ENCODE peak calls at places on chromosomes 3 and 15, in four cellular contexts. G, A, J and T are unnamed samples.

GRCh38 chr3:45553469-45553974 is 41.0 kb upstream of the LIMD1 start:
- DNase-seq in G (no peak), A (no peak), J (peak; percentile 83), T (no peak)

GRCh38 chr3:15099364-15100098 is 583 bp upstream of the RBSN start:
- DNase-seq in G (no peak), A (no peak), J (no peak), T (peak; percentile 70)

GRCh38 chr3:46565607-46566039 is 479 bp downstream of the LRRC2 start:
- DNase-seq in G (no peak), A (peak; percentile 64), J (peak; percentile 22), T (no peak)

GRCh38 chr3:122390665-122391064 is 6.7 kb downstream of the FAM162A start:
- DNase-seq in G (no peak), A (no peak), J (peak; percentile 3), T (no peak)

GRCh38 chr3:79253704-79254103 is 514.1 kb downstream of the ROBO1 start:
- DNase-seq in G (no peak), A (no peak), J (no peak), T (no peak)

GRCh38 chr3:192901435-192901834 is 16.2 kb downstream of the MB21D2 start:
- DNase-seq in G (no peak), A (no peak), J (peak; percentile 98), T (no peak)

GRCh38 chr3:851098-851790 is 241.6 kb upstream of the CNTN6 start:
- DNase-seq in G (no peak), A (no peak), J (no peak), T (peak; percentile 49)

GRCh38 chr3:174957581-174958001 is 98.5 kb downstream of the NAALADL2 start:
- DNase-seq in G (no peak), A (no peak), J (peak; percentile 39), T (no peak)

GRCh38 chr3:186990282-186990681 is 60.0 kb downstream of the ST6GAL1 start:
- DNase-seq in G (no peak), A (no peak), J (no peak), T (no peak)

GRCh38 chr15:66832679-66833078 is 130.6 kb downstream of the SMAD6 start:
- DNase-seq in G (no peak), A (no peak), J (peak; percentile 56), T (no peak)

GRCh38 chr3:113084777-113085176 is 94.0 kb downstream of the GTPBP8 start:
- DNase-seq in G (no peak), A (no peak), J (peak; percentile 88), T (no peak)

GRCh38 chr3:144463916-144464315 is 492.3 kb downstream of the DIPK2A start:
- DNase-seq in G (no peak), A (no peak), J (no peak), T (no peak)

GRCh38 chr15:73399163-73399562 is 30.4 kb upstream of the HCN4 start:
- DNase-seq in G (no peak), A (no peak), J (no peak), T (no peak)

GRCh38 chr3:168094877-168095610 is 680 bp downstream of the GOLIM4 start:
- DNase-seq in G (peak; percentile 54), A (peak; percentile 66), J (peak; percentile 69), T (peak; percentile 41)

GRCh38 chr15:88911766-88912118 is 1.4 kb downstream of the MFGE8 start:
- DNase-seq in G (no peak), A (peak; percentile 47), J (peak; percentile 70), T (no peak)

GRCh38 chr3:36707623-36708409 is 56.5 kb downstream of the DCLK3 start:
- DNase-seq in G (no peak), A (no peak), J (peak; percentile 65), T (no peak)

GRCh38 chr3:2156244-2156847 is 57.7 kb downstream of the CNTN4 start:
- DNase-seq in G (peak; percentile 0), A (peak; percentile 10), J (no peak), T (no peak)

GRCh38 chr3:68876112-68876713 is 56.1 kb downstream of the TAFA4 start:
- DNase-seq in G (peak; percentile 35), A (peak; percentile 22), J (peak; percentile 74), T (peak; percentile 52)

GRCh38 chr15:44738340-44738984 is 2.1 kb downstream of the TRIM69 start:
- DNase-seq in G (peak; percentile 59), A (no peak), J (peak; percentile 65), T (no peak)